ENCODE peak calls at places on chromosomes 13 and 19, in seven cellular contexts. K, T, G, R, H, D and S are unnamed samples.

GRCh38 chr19:51460164-51460992 is 2.1 kb upstream of the SIGLEC8 start:
- DNase-seq in K (peak; percentile 14), T (no peak), G (no peak), R (no peak), H (no peak), D (no peak), S (peak; percentile 18)

GRCh38 chr13:102812616-102813287 is 13.8 kb downstream of the BIVM start:
- DNase-seq in K (no peak), T (no peak), G (no peak), R (no peak), H (no peak), D (no peak), S (no peak)

GRCh38 chr13:37134411-37135041 is 29.1 kb upstream of the CSNK1A1L start:
- DNase-seq in K (no peak), T (no peak), G (no peak), R (peak; percentile 53), H (no peak), D (no peak), S (no peak)

GRCh38 chr19:1047696-1048147 is 7.8 kb downstream of the ABCA7 start:
- DNase-seq in K (no peak), T (no peak), G (no peak), R (no peak), H (no peak), D (peak; percentile 15), S (no peak)

GRCh38 chr19:49638360-49638759 is 1.6 kb downstream of the RRAS start:
- DNase-seq in K (no peak), T (no peak), G (no peak), R (no peak), H (no peak), D (no peak), S (no peak)

GRCh38 chr13:27924529-27925141 is 4.8 kb downstream of the PDX1 start:
- DNase-seq in K (no peak), T (no peak), G (peak; percentile 23), R (no peak), H (no peak), D (no peak), S (no peak)

GRCh38 chr19:5889288-5889971 is 14.2 kb downstream of the NDUFA11 start:
- DNase-seq in K (no peak), T (no peak), G (no peak), R (no peak), H (no peak), D (no peak), S (no peak)

GRCh38 chr13:65085977-65086376 is 2144.2 kb downstream of the PCDH9 start:
- DNase-seq in K (no peak), T (no peak), G (no peak), R (no peak), H (no peak), D (no peak), S (no peak)

GRCh38 chr19:48874309-48875135 is 2.3 kb downstream of the PPP1R15A start:
- DNase-seq in K (no peak), T (peak; percentile 36), G (no peak), R (peak; percentile 47), H (no peak), D (no peak), S (peak; percentile 54)

GRCh38 chr19:50663280-50663790 is 14.1 kb downstream of the C19orf81 start:
- DNase-seq in K (no peak), T (no peak), G (no peak), R (no peak), H (no peak), D (no peak), S (peak; percentile 48)

GRCh38 chr13:96294930-96295657 is 205.2 kb downstream of the HS6ST3 start:
- DNase-seq in K (no peak), T (no peak), G (no peak), R (no peak), H (no peak), D (no peak), S (no peak)

GRCh38 chr13:98629055-98629454 is 52.1 kb upstream of the STK24 start:
- DNase-seq in K (no peak), T (no peak), G (no peak), R (no peak), H (no peak), D (no peak), S (no peak)

GRCh38 chr13:67827992-67828391 is 597.9 kb upstream of the PCDH9 start:
- DNase-seq in K (no peak), T (no peak), G (no peak), R (no peak), H (no peak), D (no peak), S (no peak)

GRCh38 chr13:111873676-111874178 is 193.2 kb upstream of the SOX1 start:
- DNase-seq in K (no peak), T (no peak), G (no peak), R (no peak), H (no peak), D (no peak), S (no peak)

GRCh38 chr19:55703790-55704215 is 28.8 kb downstream of the EPN1 start:
- DNase-seq in K (peak; percentile 84), T (peak; percentile 8), G (no peak), R (no peak), H (no peak), D (no peak), S (peak; percentile 71)

GRCh38 chr13:97892717-97893116 is 60.8 kb upstream of the IPO5 start:
- DNase-seq in K (no peak), T (no peak), G (no peak), R (no peak), H (no peak), D (no peak), S (no peak)

GRCh38 chr19:7083076-7083956 is 13.8 kb downstream of the ZNF557 start:
- DNase-seq in K (no peak), T (no peak), G (no peak), R (no peak), H (no peak), D (no peak), S (no peak)

GRCh38 chr19:15251010-15251748 is 18.9 kb upstream of the EPHX3 start:
- DNase-seq in K (no peak), T (no peak), G (no peak), R (peak; percentile 60), H (peak; percentile 61), D (peak; percentile 57), S (no peak)

GRCh38 chr19:15251749-15252397 is 19.6 kb upstream of the EPHX3 start:
- DNase-seq in K (peak; percentile 83), T (no peak), G (peak; percentile 54), R (peak; percentile 93), H (peak; percentile 90), D (peak; percentile 88), S (peak; percentile 72)

GRCh38 chr19:15253076-15253475 is 20.8 kb upstream of the EPHX3 start:
- DNase-seq in K (no peak), T (no peak), G (no peak), R (no peak), H (no peak), D (no peak), S (no peak)

GRCh38 chr19:15253513-15253912 is 21.3 kb upstream of the EPHX3 start:
- DNase-seq in K (peak; percentile 78), T (no peak), G (no peak), R (peak; percentile 37), H (no peak), D (no peak), S (peak; percentile 51)

GRCh38 chr19:15252398-15253018 is 20.3 kb upstream of the EPHX3 start:
- DNase-seq in K (no peak), T (no peak), G (no peak), R (no peak), H (peak; percentile 52), D (no peak), S (no peak)
- H3K4me1 ChIP-seq in K (peaks cover 70% of the 10 kb centered on the region), T (no peaks in the 10 kb centered on the region), G (no peaks in the 10 kb centered on the region), R (peaks cover 53% of the 10 kb centered on the region), H (peaks cover 15% of the 10 kb centered on the region), D (peaks cover 62% of the 10 kb centered on the region), S (no peaks in the 10 kb centered on the region)

DNA sequence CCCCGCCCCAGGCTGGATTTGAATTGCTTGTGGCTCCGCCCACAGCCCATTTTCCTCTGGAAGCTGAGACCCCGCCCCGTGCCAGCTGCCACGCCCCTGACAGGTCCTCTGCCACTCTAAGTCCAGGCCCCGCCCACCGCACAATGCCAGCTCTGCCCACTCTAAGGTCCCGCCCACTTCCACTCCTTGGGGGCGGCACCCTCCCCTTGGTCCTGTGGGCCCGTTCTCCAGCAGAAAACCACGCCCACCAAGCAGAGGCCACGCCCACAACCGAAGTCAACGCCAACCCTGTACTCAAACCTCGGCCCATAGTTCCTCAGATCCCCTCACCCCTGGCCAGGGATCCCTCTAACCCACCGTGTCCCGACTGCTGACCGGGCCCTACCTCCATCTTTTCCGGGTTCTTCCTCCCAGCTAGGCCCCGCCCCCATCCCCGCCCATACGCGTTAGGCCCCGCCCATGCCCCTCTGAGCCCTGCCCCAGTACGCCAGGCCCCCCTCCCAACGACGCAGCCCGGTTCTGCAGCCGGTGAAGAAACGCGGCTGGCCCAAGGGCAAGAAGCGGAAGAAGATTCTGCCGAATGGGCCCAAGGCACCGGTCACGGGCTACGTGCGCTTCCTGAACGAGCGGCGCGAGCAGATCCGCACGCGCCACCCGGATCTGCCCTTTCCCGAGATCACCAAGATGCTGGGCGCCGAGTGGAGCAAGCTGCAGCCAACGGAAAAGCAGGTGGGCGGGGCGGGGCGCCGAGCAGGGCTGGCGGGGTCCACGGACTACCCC is 1.3 kb downstream of the HMG20B start:
- DNase-seq in K (peak; percentile 97), T (peak; percentile 78), G (peak; percentile 88), R (peak; percentile 77), H (peak; percentile 87), D (peak; percentile 90), S (peak; percentile 100)
- H3K4me3 ChIP-seq in K (peak overlapping the region; percentile 89), T (peak overlapping the region; percentile 79), G (peak overlapping the region; percentile 94), R (peak overlapping the region; percentile 87), H (peak overlapping the region; percentile 90), D (peak overlapping the region; percentile 81), S (peak overlapping the region; percentile 79)

DNA sequence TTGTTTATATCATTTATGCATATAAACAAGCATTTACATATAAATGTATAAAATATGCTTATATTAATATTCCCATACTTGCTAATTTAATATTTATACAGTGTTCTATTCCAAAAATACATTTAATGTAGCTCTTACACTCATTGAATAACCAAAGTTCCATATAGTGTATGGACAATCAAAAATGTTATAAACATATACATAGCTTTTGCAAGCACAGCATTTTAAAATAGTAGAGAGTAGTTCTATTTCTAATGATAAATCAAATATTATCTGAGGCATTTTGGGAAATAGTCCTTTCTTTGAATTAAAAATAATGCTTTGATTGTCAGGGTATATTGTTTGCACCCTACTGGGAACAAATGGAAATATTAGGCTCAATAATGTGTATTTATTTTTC is 22.5 kb upstream of the COG6 start:
- DNase-seq in K (no peak), T (no peak), G (no peak), R (no peak), H (no peak), D (no peak), S (no peak)
- H3K4me1 ChIP-seq in K (no peaks in the 10 kb centered on the region), T (no peaks in the 10 kb centered on the region), G (peaks cover 6% of the 10 kb centered on the region), R (no peaks in the 10 kb centered on the region), H (no peaks in the 10 kb centered on the region), D (no peaks in the 10 kb centered on the region), S (no peaks in the 10 kb centered on the region)

DNA sequence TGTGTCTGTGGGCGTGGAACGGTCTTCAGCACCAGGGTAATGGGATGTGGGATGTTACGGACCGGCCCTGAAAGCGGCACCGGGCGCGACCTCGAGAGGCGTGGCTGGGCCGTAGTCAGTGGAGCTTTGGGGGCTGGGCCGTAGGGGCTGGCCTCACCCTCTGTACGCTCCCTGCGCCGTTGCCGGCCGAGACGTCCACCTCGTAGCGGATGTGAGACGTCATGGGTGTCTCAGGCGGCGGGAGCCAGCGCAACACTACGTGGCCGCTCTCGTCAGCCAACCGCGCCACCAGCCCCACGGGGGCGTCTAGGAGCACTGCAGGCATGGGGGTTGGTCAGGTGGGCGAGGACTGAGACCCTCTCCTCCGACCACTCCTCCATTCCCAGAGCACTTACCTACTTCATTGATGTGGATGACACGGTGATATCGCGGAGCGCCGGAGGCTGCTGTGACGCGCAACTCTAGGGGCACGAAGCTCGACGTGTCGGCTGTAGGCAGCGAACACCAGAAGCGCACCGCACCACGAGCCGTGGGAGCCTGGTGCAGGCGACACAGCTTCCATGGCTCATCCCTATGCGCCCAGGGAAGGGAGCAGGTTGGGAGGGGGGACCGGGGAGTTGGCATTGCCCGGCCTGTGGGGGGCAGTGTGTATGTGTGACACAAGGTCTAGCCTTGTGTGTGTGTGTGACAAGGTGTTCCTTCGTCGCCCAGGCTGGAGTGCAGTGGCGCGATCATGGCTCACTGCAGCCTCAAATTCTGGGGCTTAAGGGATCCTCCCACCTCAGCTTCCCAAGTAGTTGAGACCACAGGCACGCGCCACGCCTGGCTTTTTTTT is 2.4 kb downstream of the EPOR start:
- DNase-seq in K (peak; percentile 81), T (peak; percentile 76), G (peak; percentile 83), R (no peak), H (no peak), D (peak; percentile 73), S (peak; percentile 94)
- H3K4me3 ChIP-seq in K (peak overlapping the region; percentile 59), T (peak overlapping the region; percentile 57), G (peak overlapping the region; percentile 65), R (peak overlapping the region; percentile 60), H (peak overlapping the region; percentile 78), D (peak overlapping the region; percentile 74), S (peak overlapping the region; percentile 53)